ENCODE peak calls at places on chromosomes 3 and 15, in eight cellular contexts. V is psoas muscle, I is pancreas, Q is astrocyte, E is H1, A is foreskin fibroblast, K is body of pancreas, X is upper lobe of left lung. U is an unnamed sample.

GRCh38 chr15:69132935-69133861 is 27.2 kb upstream of the GLCE start:
- DNase-seq in V (no peak), I (no peak), Q (no peak), E (no peak), A (no peak), K (no peak), X (no peak), U (no peak)

GRCh38 chr3:74527566-74527965 is 86.9 kb downstream of the CNTN3 start:
- DNase-seq in V (no peak), I (no peak), Q (no peak), E (no peak), A (no peak), K (no peak), X (no peak), U (no peak)

GRCh38 chr3:100602506-100603444 is 6.6 kb upstream of the ADGRG7 start:
- DNase-seq in V (no peak), I (no peak), Q (peak; percentile 34), E (no peak), A (peak; percentile 45), K (no peak), X (no peak), U (no peak)

GRCh38 chr15:23457890-23458289 is 10.8 kb upstream of the GOLGA6L2 start:
- DNase-seq in V (no peak), I (no peak), Q (no peak), E (no peak), A (no peak), K (no peak), X (no peak), U (no peak)

GRCh38 chr3:195440379-195440778 is 2.4 kb downstream of the ACAP2 start:
- DNase-seq in V (no peak), I (no peak), Q (no peak), E (no peak), A (no peak), K (no peak), X (no peak), U (no peak)

GRCh38 chr3:49387721-49388120 is 24.1 kb downstream of the RHOA start:
- DNase-seq in V (no peak), I (no peak), Q (no peak), E (no peak), A (peak; percentile 51), K (no peak), X (no peak), U (no peak)

GRCh38 chr15:91128028-91128427 is 28.0 kb downstream of the SV2B start:
- DNase-seq in V (no peak), I (no peak), Q (no peak), E (no peak), A (no peak), K (no peak), X (no peak), U (no peak)

GRCh38 chr3:43155464-43156121 is 49.7 kb upstream of the POMGNT2 start:
- DNase-seq in V (peak; percentile 77), I (no peak), Q (peak; percentile 63), E (peak; percentile 71), A (peak; percentile 93), K (peak; percentile 74), X (peak; percentile 52), U (peak; percentile 68)

GRCh38 chr3:126156468-126156867 is 23.9 kb downstream of the ALDH1L1 start:
- DNase-seq in V (no peak), I (no peak), Q (no peak), E (peak; percentile 44), A (no peak), K (no peak), X (no peak), U (no peak)

GRCh38 chr3:186057594-186057993 is 51.3 kb downstream of the ETV5 start:
- DNase-seq in V (no peak), I (no peak), Q (peak; percentile 91), E (no peak), A (peak; percentile 80), K (no peak), X (no peak), U (no peak)

GRCh38 chr3:139425745-139426400 is 36.4 kb upstream of the COPB2 start:
- DNase-seq in V (no peak), I (no peak), Q (no peak), E (no peak), A (peak; percentile 33), K (peak; percentile 31), X (no peak), U (no peak)

GRCh38 chr3:53813229-53813628 is 33.0 kb downstream of the CHDH start:
- DNase-seq in V (no peak), I (no peak), Q (no peak), E (no peak), A (no peak), K (no peak), X (no peak), U (no peak)

GRCh38 chr3:109642042-109642441 is 304.7 kb upstream of the DPPA4 start:
- DNase-seq in V (no peak), I (no peak), Q (peak; percentile 9), E (no peak), A (no peak), K (no peak), X (no peak), U (no peak)

GRCh38 chr3:25817638-25818037 is 27.7 kb downstream of the OXSM start:
- DNase-seq in V (no peak), I (no peak), Q (no peak), E (no peak), A (no peak), K (no peak), X (no peak), U (no peak)

GRCh38 chr3:4862973-4863372 is 116.3 kb upstream of the BHLHE40 start:
- DNase-seq in V (no peak), I (no peak), Q (no peak), E (no peak), A (no peak), K (no peak), X (no peak), U (no peak)

GRCh38 chr15:77527831-77528231 is 104.9 kb downstream of the LINGO1 start:
- DNase-seq in V (no peak), I (peak; percentile 25), Q (no peak), E (no peak), A (no peak), K (no peak), X (no peak), U (no peak)

GRCh38 chr3:39848365-39848764 is 39.0 kb downstream of the MYRIP start:
- DNase-seq in V (no peak), I (no peak), Q (no peak), E (no peak), A (no peak), K (no peak), X (no peak), U (no peak)

GRCh38 chr3:122299222-122299621 is 25.8 kb upstream of the CSTA start:
- DNase-seq in V (no peak), I (no peak), Q (no peak), E (no peak), A (no peak), K (no peak), X (no peak), U (no peak)

GRCh38 chr3:122298239-122298638 is 26.8 kb upstream of the CSTA start:
- DNase-seq in V (no peak), I (no peak), Q (no peak), E (no peak), A (no peak), K (no peak), X (no peak), U (no peak)

GRCh38 chr3:122295286-122295685 is 29.8 kb upstream of the CSTA start:
- DNase-seq in V (no peak), I (no peak), Q (no peak), E (no peak), A (no peak), K (peak; percentile 34), X (peak; percentile 47), U (no peak)

GRCh38 chr3:122301063-122301462 is 24.0 kb upstream of the CSTA start:
- DNase-seq in V (no peak), I (no peak), Q (no peak), E (no peak), A (no peak), K (no peak), X (no peak), U (no peak)

DNA sequence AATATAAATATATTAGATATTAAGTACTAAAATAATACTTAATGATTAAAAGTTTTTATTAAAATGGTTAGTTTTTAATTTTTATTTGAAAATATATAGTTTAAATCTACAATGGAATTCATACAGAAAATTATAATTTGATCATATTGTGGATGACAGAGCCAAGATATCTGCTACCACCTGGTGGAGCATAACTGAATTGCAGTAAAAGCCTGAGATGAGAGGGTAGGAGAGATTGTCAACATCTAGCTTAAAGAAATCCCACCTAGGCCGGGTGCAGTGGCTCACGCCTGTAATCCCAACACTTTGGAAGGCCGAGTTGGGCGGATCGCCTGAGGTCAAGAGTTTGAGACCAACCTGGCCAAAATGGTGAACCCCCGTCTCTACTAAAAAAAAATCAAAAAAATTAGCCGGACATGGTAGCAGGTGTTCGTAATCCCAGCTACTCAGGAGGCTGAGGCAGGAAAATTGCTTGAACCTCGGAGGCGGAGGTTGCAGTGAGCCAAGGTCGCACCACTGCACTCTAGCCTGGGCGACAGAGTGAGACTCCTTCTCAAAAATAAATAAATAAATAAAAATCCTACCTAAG is 25.1 kb upstream of the CSTA start:
- DNase-seq in V (no peak), I (no peak), Q (no peak), E (peak; percentile 59), A (peak; percentile 41), K (peak; percentile 43), X (no peak), U (peak; percentile 16)
- TF ChIP-seq CTCF in V (peak; percentile 21), I (no peak), Q (peak; percentile 43), E (no peak), A (peak; percentile 52), K (peak; percentile 52), X (peak; percentile 39), U (no peak)

DNA sequence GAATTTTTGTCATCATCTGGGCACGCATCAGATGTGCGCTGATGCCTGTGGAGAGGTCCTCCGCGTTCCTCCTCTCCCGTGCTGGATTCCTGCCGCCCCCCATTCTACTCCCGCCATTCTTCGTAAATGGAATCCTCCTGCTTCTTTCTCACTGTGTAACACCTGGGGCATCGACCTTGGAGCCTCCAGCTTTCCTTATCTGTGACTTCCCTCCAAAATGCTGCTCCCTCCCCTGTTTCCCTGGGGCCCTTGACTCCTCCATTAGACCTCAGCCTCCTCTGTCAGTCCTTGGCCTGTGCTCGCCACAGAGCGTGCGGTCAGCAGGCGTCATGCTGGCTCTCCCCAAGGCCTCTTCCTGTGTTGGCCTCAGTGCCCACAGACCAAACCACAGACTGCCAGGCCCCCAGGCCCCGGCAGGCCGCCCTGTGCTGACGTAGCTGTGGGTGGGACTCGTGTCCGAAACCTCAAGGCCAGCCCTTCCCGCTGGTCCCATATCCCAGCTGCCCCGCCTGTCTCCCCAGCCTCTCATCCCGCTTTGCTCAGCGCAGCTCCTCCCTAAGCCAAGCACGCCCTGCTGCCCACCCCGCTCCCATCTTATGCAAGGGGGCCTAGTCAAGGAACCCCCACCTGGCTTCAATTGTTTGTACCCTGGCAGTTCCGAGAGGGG is 17.7 kb downstream of the TNFAIP8L3 start:
- DNase-seq in V (peak; percentile 65), I (peak; percentile 52), Q (peak; percentile 67), E (peak; percentile 70), A (peak; percentile 70), K (peak; percentile 48), X (peak; percentile 52), U (peak; percentile 25)
- H3K4me3 ChIP-seq in V (peak overlapping the region; percentile 36), I (no peak overlapping the region), Q (peak overlapping the region; percentile 33), E (no peak overlapping the region), A (peak overlapping the region; percentile 23), K (no peak overlapping the region), X (no peak overlapping the region), U (peak overlapping the region; percentile 4)

GRCh38 chr3:55327131-55327920 is 159.8 kb downstream of the WNT5A start:
- DNase-seq in V (no peak), I (no peak), Q (peak; percentile 83), E (no peak), A (peak; percentile 87), K (no peak), X (no peak), U (no peak)
- TF ChIP-seq CTCF in V (no peak), I (no peak), Q (no peak), E (no peak), A (no peak), K (no peak), X (no peak), U (no peak)

GRCh38 chr3:61563614-61564404 is 2.4 kb downstream of the PTPRG start:
- DNase-seq in V (no peak), I (peak; percentile 58), Q (no peak), E (peak; percentile 50), A (peak; percentile 52), K (no peak), X (no peak), U (peak; percentile 12)
- H3K4me3 ChIP-seq in V (peak overlapping the region; percentile 96), I (peak overlapping the region; percentile 53), Q (peak overlapping the region; percentile 76), E (peak overlapping the region; percentile 80), A (peak overlapping the region; percentile 82), K (peak overlapping the region; percentile 57), X (peak overlapping the region; percentile 65), U (peak overlapping the region; percentile 63)